ENCODE peak calls at places on chromosomes 13 and 19, in ten cellular contexts. Z is mucosa of descending colon; A is K562; U is transverse colon; B is CD8-positive, alpha-beta T cell; H is GM23338; J is MM.1S; T is NT2/D1; L is left ventricle myocardium inferior; O is adipocyte. R is an unnamed sample.

GRCh38 chr19:972281-972680 is 11.9 kb upstream of the WDR18 start:
- DNase-seq in U (no peak), Z (no peak), L (no peak), J (no peak), T (no peak), H (no peak), O (no peak), B (no peak), A (no peak), R (no peak)

GRCh38 chr13:44068737-44069136 is 189.0 kb downstream of the LACC1 start:
- DNase-seq in T (no peak), Z (no peak), B (no peak), A (no peak), U (no peak), O (peak; percentile 64), L (no peak), J (no peak), H (peak; percentile 41), R (no peak)

GRCh38 chr19:4909897-4910593 is 744 bp downstream of the UHRF1 start:
- DNase-seq in U (peak; percentile 92), H (peak; percentile 97), O (peak; percentile 98), L (peak; percentile 94), T (peak; percentile 82), B (peak; percentile 88), A (peak; percentile 96), Z (peak; percentile 96), J (peak; percentile 98), R (peak; percentile 84)

GRCh38 chr13:30752991-30753616 is 17.8 kb downstream of the ALOX5AP start:
- DNase-seq in B (no peak), J (no peak), H (no peak), T (no peak), Z (no peak), A (no peak), L (no peak), U (no peak), O (no peak), R (no peak)

GRCh38 chr19:8311461-8312260 is 3.5 kb upstream of the CD320 start:
- DNase-seq in U (peak; percentile 70), Z (peak; percentile 78), A (no peak), J (no peak), B (no peak), T (no peak), L (peak; percentile 47), H (no peak), O (no peak), R (peak; percentile 12)

GRCh38 chr13:26810095-26810494 is 49.5 kb upstream of the GPR12 start:
- DNase-seq in H (no peak), J (no peak), U (no peak), A (no peak), L (no peak), B (no peak), Z (peak; percentile 2), T (no peak), O (no peak), R (no peak)

GRCh38 chr13:46211521-46212351 is at the start of gene LRRC63:
- DNase-seq in T (peak; percentile 6), L (peak; percentile 81), Z (peak; percentile 66), B (peak; percentile 84), U (peak; percentile 87), O (peak; percentile 69), H (peak; percentile 81), A (peak; percentile 67), J (peak; percentile 72), R (peak; percentile 61)

GRCh38 chr13:27673911-27674310 is 52.2 kb downstream of the POLR1D start:
- DNase-seq in A (no peak), B (no peak), U (no peak), H (no peak), Z (no peak), J (no peak), T (no peak), L (no peak), O (no peak), R (no peak)

GRCh38 chr19:36246006-36246391 is 31.1 kb downstream of the ZNF146 start:
- DNase-seq in T (no peak), O (no peak), B (no peak), A (no peak), Z (no peak), U (no peak), H (no peak), L (no peak), J (no peak), R (no peak)

GRCh38 chr19:15317392-15318011 is 14.8 kb downstream of the BRD4 start:
- DNase-seq in T (no peak), A (no peak), Z (no peak), O (no peak), H (peak; percentile 42), B (no peak), J (no peak), U (no peak), L (no peak), R (no peak)

GRCh38 chr19:15315101-15315500 is 17.2 kb downstream of the BRD4 start:
- DNase-seq in B (no peak), O (no peak), T (no peak), A (no peak), U (no peak), J (no peak), H (no peak), Z (no peak), L (no peak), R (no peak)

GRCh38 chr19:15318241-15318691 is 14.1 kb downstream of the BRD4 start:
- DNase-seq in Z (no peak), T (no peak), L (no peak), O (peak; percentile 58), H (no peak), U (no peak), A (no peak), J (no peak), B (no peak), R (no peak)

GRCh38 chr19:15316498-15316897 is 15.8 kb downstream of the BRD4 start:
- DNase-seq in A (no peak), O (peak; percentile 68), T (no peak), J (peak; percentile 41), U (no peak), B (no peak), L (no peak), H (no peak), Z (no peak), R (no peak)

GRCh38 chr19:15313649-15314279 is 18.6 kb downstream of the BRD4 start:
- DNase-seq in J (no peak), T (no peak), L (no peak), Z (no peak), B (no peak), H (no peak), A (no peak), O (no peak), U (no peak), R (no peak)
- H3K4me1 ChIP-seq in J (peaks cover 15% of the 10 kb centered on the region), T (peaks cover 16% of the 10 kb centered on the region), L (peaks cover 100% of the 10 kb centered on the region), Z (peaks cover 22% of the 10 kb centered on the region), B (peaks cover 76% of the 10 kb centered on the region), H (peaks cover 32% of the 10 kb centered on the region), A (peaks cover 6% of the 10 kb centered on the region), O (peaks cover 35% of the 10 kb centered on the region), U (peaks cover 39% of the 10 kb centered on the region), R (peaks cover 26% of the 10 kb centered on the region)

GRCh38 chr13:80362488-80362887 is 21.6 kb upstream of the SPRY2 start:
- DNase-seq in J (no peak), H (no peak), T (no peak), U (no peak), B (no peak), A (no peak), Z (peak; percentile 20), L (no peak), O (no peak), R (no peak)
- H3K4me3 ChIP-seq in J (no peak overlapping the region), H (no peak overlapping the region), T (no peak overlapping the region), U (no peak overlapping the region), B (no peak overlapping the region), A (no peak overlapping the region), Z (no peak overlapping the region), L (no peak overlapping the region), O (no peak overlapping the region), R (no peak overlapping the region)

GRCh38 chr19:50377051-50377441 is 789 bp downstream of the NR1H2 start:
- DNase-seq in T (no peak), J (no peak), U (peak; percentile 55), L (no peak), H (peak; percentile 94), Z (peak; percentile 70), B (no peak), A (peak; percentile 64), O (peak; percentile 29), R (peak; percentile 51)

GRCh38 chr19:50378169-50378862 is 2.1 kb downstream of the NR1H2 start:
- DNase-seq in T (no peak), Z (no peak), U (no peak), J (no peak), B (no peak), H (no peak), A (peak; percentile 9), L (no peak), O (no peak), R (no peak)

GRCh38 chr19:50377517-50377916 is 1.3 kb downstream of the NR1H2 start:
- DNase-seq in Z (no peak), B (no peak), A (peak; percentile 54), H (no peak), U (no peak), J (no peak), L (no peak), T (no peak), O (no peak), R (peak; percentile 25)

GRCh38 chr19:50378863-50379236 is 2.6 kb downstream of the NR1H2 start:
- DNase-seq in H (no peak), J (no peak), T (no peak), Z (no peak), L (no peak), B (no peak), U (no peak), A (no peak), O (no peak), R (no peak)

DNA sequence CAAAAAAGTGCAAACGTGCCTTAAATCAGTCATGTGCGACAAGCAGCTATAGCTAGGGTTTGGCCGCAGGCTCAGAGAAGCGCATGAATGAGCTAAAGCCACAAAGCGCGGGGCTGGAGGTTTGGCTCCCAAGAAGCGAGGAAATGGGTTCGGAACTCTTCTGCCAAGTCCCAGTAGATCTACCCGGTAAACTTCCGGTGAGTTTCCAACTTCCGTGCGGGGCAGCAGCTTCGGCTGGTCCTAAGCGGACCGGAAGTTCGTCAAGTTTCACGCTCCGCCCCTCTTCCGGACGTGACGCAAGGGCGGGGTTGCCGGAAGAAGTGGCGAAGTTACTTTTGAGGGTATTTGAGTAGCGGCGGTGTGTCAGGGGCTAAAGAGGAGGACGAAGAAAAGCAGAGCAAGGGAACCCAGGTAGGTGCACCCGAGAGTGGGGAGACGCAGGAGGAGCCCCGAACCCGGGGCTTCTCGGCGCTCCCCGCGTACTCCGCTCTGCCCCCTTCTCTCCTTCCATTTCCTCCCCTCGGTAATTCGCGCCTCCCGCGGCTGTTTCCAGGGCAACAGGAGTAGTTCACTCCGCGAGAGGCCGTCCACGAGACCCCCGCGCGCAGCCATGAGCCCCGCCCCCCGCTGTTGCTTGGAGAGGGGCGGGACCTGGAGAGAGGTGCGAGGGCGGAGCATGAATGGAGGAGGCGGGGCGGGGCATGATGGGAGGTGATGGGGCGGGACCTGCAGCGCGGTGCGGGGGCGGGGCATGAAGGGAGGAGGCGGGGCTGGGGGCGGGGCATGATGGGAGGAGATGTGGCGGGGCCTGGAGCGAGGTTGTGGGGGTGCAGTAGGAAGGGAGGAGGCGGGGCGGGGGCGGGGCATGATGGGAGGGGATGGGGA is at the start of gene NR1H2:
- DNase-seq in B (peak; percentile 92), A (peak; percentile 86), H (peak; percentile 99), O (peak; percentile 99), U (peak; percentile 97), T (peak; percentile 90), Z (peak; percentile 98), L (peak; percentile 94), J (peak; percentile 99), R (peak; percentile 95)
- H3K4me1 ChIP-seq in B (peaks cover 11% of the 10 kb centered on the region), A (peaks cover 55% of the 10 kb centered on the region), H (peaks cover 3% of the 10 kb centered on the region), O (peaks cover 15% of the 10 kb centered on the region), U (peaks cover 9% of the 10 kb centered on the region), T (peaks cover 3% of the 10 kb centered on the region), Z (no peaks in the 10 kb centered on the region), L (peaks cover 64% of the 10 kb centered on the region), J (no peaks in the 10 kb centered on the region), R (no peaks in the 10 kb centered on the region)

GRCh38 chr13:113863511-113864302 is at the start of gene GAS6:
- DNase-seq in T (no peak), O (peak; percentile 81), J (peak; percentile 69), A (peak; percentile 70), U (peak; percentile 80), B (no peak), L (peak; percentile 82), Z (peak; percentile 79), H (peak; percentile 48), R (peak; percentile 59)
- H3K4me3 ChIP-seq in T (peak within 1 kb of the TSS; percentile 73), O (peak within 1 kb of the TSS; percentile 82), J (peak within 1 kb of the TSS; percentile 85), A (peak within 1 kb of the TSS; percentile 56), U (peak within 1 kb of the TSS; percentile 38), B (peak within 1 kb of the TSS; percentile 45), L (peak within 1 kb of the TSS; percentile 97), Z (peak within 1 kb of the TSS; percentile 54), H (peak within 1 kb of the TSS; percentile 73), R (peak within 1 kb of the TSS; percentile 57)